ENCODE peak calls at places on chromosomes 7 and 10, in five cellular contexts. Y, X, M, U and P are unnamed samples.

GRCh38 chr10:132532784-132533560 is 4.6 kb upstream of the INPP5A start:
- DNase-seq in Y (no peak), X (peak; percentile 87), M (peak; percentile 23), U (no peak), P (no peak)

GRCh38 chr7:44574286-44574872 is 671 bp upstream of the DDX56 start:
- DNase-seq in Y (no peak), X (no peak), M (no peak), U (no peak), P (no peak)

GRCh38 chr10:31620236-31621151 is 301.5 kb downstream of the ZEB1 start:
- DNase-seq in Y (peak; percentile 59), X (peak; percentile 78), M (peak; percentile 53), U (peak; percentile 72), P (no peak)

GRCh38 chr7:33220231-33220630 is 90.9 kb downstream of the BBS9 start:
- DNase-seq in Y (no peak), X (no peak), M (no peak), U (no peak), P (no peak)

GRCh38 chr10:113960617-113961260 is 82.9 kb upstream of the ADRB1 start:
- DNase-seq in Y (no peak), X (no peak), M (peak; percentile 91), U (no peak), P (no peak)

GRCh38 chr7:21508538-21508937 is 34.3 kb upstream of the DNAH11 start:
- DNase-seq in Y (no peak), X (no peak), M (no peak), U (no peak), P (no peak)

GRCh38 chr7:149209518-149210269 is 14.3 kb downstream of the ZNF282 start:
- DNase-seq in Y (no peak), X (peak; percentile 55), M (peak; percentile 73), U (no peak), P (no peak)

GRCh38 chr10:28892818-28893547 is 215.7 kb downstream of the BAMBI start:
- DNase-seq in Y (no peak), X (peak; percentile 86), M (no peak), U (no peak), P (peak; percentile 48)

GRCh38 chr10:124928545-124928944 is 13.4 kb upstream of the ZRANB1 start:
- DNase-seq in Y (no peak), X (no peak), M (no peak), U (no peak), P (no peak)

GRCh38 chr7:54112568-54112967 is 429.6 kb upstream of the VSTM2A start:
- DNase-seq in Y (no peak), X (no peak), M (no peak), U (no peak), P (no peak)

DNA sequence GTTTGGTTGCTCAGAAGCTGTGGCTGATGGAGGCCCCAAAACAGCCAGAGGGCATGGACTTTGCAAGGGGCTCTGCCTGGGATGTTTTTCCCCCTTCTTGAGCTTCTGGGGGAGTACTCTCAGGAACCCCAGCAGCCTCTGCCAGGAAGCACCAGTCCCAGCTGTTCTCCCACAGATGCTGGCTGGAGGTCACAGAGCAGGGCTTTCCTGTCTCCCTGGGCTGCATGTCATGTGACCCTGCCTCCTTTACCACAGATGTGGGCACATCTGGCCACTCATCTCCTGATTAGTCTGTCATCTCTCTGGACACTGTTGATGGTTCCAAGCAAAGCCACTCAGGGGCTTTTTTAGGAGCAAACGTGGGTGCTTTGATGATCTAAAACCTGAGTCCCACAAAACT is 136.7 kb downstream of the NEURL1 start:
- DNase-seq in Y (no peak), X (no peak), M (no peak), U (no peak), P (no peak)
- TF ChIP-seq POLR2A in Y (no peak), X (no peak), M (no peak), U (no peak), P (no peak)

DNA sequence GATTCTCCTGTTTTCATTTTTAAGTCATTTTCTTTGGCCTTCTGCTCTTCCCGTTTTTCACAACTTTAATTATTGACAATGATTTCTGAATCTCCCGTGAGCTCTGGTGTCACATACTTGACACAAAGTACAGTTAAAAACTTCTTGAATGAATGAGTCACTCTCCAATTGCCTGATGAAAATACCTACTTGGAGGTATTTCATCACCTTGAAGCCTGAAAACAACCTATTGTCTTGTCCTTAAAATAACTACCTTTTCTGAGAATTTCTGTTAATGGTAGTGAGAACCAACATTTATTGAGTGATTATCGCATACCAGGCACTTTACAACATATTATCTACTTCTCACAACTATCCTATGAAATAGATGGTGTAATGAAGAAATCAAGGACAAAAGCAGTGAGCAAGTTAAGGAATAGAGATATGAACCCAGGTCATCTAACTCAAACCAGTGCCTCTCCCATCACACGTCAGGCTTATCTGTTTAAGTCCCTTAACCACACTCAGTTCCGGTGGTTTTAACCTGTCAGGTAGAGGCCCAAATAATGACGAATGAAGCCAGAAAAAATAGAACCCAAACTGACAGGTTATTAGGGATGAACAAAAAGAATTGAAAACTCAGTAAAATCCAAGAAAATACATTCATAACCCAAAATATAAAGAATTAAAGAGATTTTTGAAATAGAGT is 11.6 kb downstream of the BET1 start:
- DNase-seq in Y (no peak), X (no peak), M (no peak), U (no peak), P (no peak)
- H3K27me3 ChIP-seq in Y (no peaks in the 10 kb centered on the region), X (no peaks in the 10 kb centered on the region), M (no peaks in the 10 kb centered on the region), U (no peaks in the 10 kb centered on the region), P (no peaks in the 10 kb centered on the region)

GRCh38 chr7:40437498-40437897 is 302.7 kb downstream of the SUGCT start:
- DNase-seq in Y (no peak), X (peak; percentile 95), M (no peak), U (no peak), P (no peak)
- H3K27ac ChIP-seq in Y (no peak overlapping the region), X (peak overlapping the region; percentile 85), M (no peak overlapping the region), U (no peak overlapping the region), P (peak overlapping the region; percentile 16)

DNA sequence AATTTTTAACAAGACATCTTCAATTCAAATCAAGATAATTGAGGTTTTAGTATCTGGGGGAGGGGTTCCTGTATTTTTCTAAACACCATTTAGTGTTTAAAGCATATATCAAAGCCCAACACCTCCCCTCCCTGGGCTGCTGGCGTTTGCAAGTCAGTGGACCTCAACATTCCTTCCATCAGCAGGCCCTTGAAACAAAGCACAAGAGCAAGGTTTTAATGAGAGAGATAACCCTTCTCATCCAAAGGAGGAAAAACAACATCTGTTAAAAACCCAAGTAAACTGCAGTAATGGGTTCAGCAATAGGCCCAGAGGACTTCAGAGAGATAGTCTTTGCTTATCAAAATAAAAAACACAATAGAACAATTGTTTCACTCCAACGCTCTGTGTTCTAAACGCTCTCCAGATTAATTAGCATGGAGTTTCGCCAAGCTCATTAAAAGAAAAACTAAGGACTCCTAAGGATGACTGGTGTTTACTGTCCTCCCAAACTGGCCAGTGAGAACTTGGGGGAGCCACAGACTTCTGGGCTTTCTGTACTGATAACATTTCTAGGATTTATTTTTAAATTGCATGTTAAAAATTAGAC is 2.5 kb downstream of the JCAD start:
- DNase-seq in Y (no peak), X (no peak), M (no peak), U (no peak), P (no peak)
- TF ChIP-seq POLR2A in Y (no peak), X (no peak), M (no peak), U (no peak), P (no peak)

DNA sequence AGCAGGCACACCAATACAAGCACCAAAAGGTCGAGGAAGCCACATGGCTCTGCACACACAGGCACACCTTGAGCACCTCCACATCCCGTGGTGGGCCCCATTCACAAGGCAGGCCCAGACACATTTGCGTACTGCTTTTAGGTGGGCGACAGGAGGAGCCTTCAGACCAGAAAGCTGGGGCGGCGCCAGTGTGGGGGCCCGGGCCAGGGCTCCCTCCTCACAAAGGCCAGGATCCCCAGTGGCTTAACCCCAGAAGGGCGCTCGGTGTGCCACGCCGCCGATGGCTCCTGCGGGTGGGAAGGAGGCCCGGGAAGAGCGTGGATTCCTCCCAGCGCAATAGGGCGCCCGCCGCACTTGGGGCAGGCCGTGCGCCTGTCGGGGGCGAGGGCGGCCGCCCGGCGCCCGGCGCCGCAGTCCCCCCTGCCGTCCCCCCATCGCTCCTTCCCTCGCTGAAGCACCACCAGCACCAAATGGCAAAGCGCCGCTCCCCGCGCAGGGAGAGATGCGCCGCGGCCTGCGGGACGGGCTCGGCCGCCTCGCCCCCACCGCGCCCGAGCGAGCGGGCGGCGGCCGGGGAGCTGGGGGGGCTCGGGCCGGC is 2.9 kb upstream of the SMARCD3 start:
- DNase-seq in Y (peak; percentile 83), X (peak; percentile 66), M (no peak), U (no peak), P (no peak)
- H3K27me3 ChIP-seq in Y (no peaks in the 10 kb centered on the region), X (no peaks in the 10 kb centered on the region), M (no peaks in the 10 kb centered on the region), U (no peaks in the 10 kb centered on the region), P (no peaks in the 10 kb centered on the region)

GRCh38 chr10:88106348-88106747 is 242.9 kb downstream of the PTEN start:
- DNase-seq in Y (no peak), X (no peak), M (no peak), U (no peak), P (no peak)

GRCh38 chr10:88110355-88110754 is 246.9 kb downstream of the PTEN start:
- DNase-seq in Y (no peak), X (peak; percentile 72), M (no peak), U (no peak), P (no peak)

GRCh38 chr10:88107698-88108097 is 244.3 kb downstream of the PTEN start:
- DNase-seq in Y (no peak), X (no peak), M (no peak), U (no peak), P (no peak)

GRCh38 chr10:88107296-88107695 is 243.9 kb downstream of the PTEN start:
- DNase-seq in Y (no peak), X (no peak), M (no peak), U (no peak), P (no peak)

GRCh38 chr10:88108115-88108610 is 244.7 kb downstream of the PTEN start:
- DNase-seq in Y (no peak), X (no peak), M (peak; percentile 72), U (no peak), P (no peak)
- H3K27ac ChIP-seq in Y (no peak overlapping the region), X (no peak overlapping the region), M (peak overlapping the region; percentile 65), U (peak overlapping the region; percentile 64), P (no peak overlapping the region)

GRCh38 chr10:4127518-4128315 is 342.7 kb upstream of the KLF6 start:
- DNase-seq in Y (no peak), X (no peak), M (peak; percentile 77), U (no peak), P (no peak)

GRCh38 chr10:4120454-4120853 is 335.4 kb upstream of the KLF6 start:
- DNase-seq in Y (no peak), X (no peak), M (no peak), U (peak; percentile 81), P (no peak)

GRCh38 chr10:4119107-4119506 is 334.1 kb upstream of the KLF6 start:
- DNase-seq in Y (no peak), X (no peak), M (no peak), U (no peak), P (no peak)

GRCh38 chr10:4117604-4118003 is 332.6 kb upstream of the KLF6 start:
- DNase-seq in Y (no peak), X (no peak), M (no peak), U (no peak), P (no peak)

GRCh38 chr10:4121531-4122380 is 336.7 kb upstream of the KLF6 start:
- DNase-seq in Y (no peak), X (no peak), M (peak; percentile 57), U (no peak), P (no peak)
- TF ChIP-seq POLR2A in Y (no peak), X (no peak), M (no peak), U (no peak), P (no peak)